ENCODE peak calls at places on chromosome 16, in five cellular contexts. O, H, E, F and S are unnamed samples.

GRCh38 chr16:58020628-58021521 is 4.7 kb upstream of the MMP15 start:
- DNase-seq in O (peak; percentile 59), H (no peak), E (peak; percentile 28), F (no peak), S (no peak)

GRCh38 chr16:14346278-14347142 is 275.4 kb downstream of the MRTFB start:
- DNase-seq in O (no peak), H (no peak), E (no peak), F (no peak), S (no peak)

GRCh38 chr16:31360296-31360695 is 5.3 kb downstream of the ITGAX start:
- DNase-seq in O (no peak), H (no peak), E (no peak), F (no peak), S (no peak)

GRCh38 chr16:72013389-72013788 is 4.8 kb downstream of the DHODH start:
- DNase-seq in O (peak; percentile 26), H (no peak), E (no peak), F (peak; percentile 39), S (peak; percentile 12)

GRCh38 chr16:19872935-19873334 is 11.7 kb downstream of the GPRC5B start:
- DNase-seq in O (no peak), H (no peak), E (no peak), F (no peak), S (no peak)

GRCh38 chr16:77290451-77291110 is 91.4 kb downstream of the SYCE1L start:
- DNase-seq in O (no peak), H (no peak), E (peak; percentile 81), F (no peak), S (no peak)

GRCh38 chr16:4529085-4530060 is 9.2 kb downstream of the CDIP1 start:
- DNase-seq in O (no peak), H (no peak), E (no peak), F (no peak), S (peak; percentile 29)

GRCh38 chr16:70476272-70477020 is 22.1 kb downstream of the FCSK start:
- DNase-seq in O (no peak), H (no peak), E (no peak), F (no peak), S (peak; percentile 35)

GRCh38 chr16:30054959-30055553 is 10.5 kb upstream of the ALDOA start:
- DNase-seq in O (no peak), H (peak; percentile 41), E (no peak), F (no peak), S (no peak)

GRCh38 chr16:78198299-78198698 is 98.8 kb downstream of the WWOX start:
- DNase-seq in O (no peak), H (no peak), E (no peak), F (no peak), S (no peak)

GRCh38 chr16:78815713-78816112 is 716.3 kb downstream of the WWOX start:
- DNase-seq in O (no peak), H (no peak), E (no peak), F (no peak), S (no peak)

GRCh38 chr16:11138769-11139623 is 117.0 kb downstream of the SOCS1 start:
- DNase-seq in O (no peak), H (no peak), E (no peak), F (no peak), S (peak; percentile 76)

GRCh38 chr16:30829130-30830071 is 42.4 kb upstream of the ZNF629 start:
- DNase-seq in O (no peak), H (peak; percentile 77), E (no peak), F (no peak), S (no peak)

GRCh38 chr16:55041540-55042234 is 111.0 kb downstream of the IRX5 start:
- DNase-seq in O (no peak), H (no peak), E (no peak), F (no peak), S (no peak)

GRCh38 chr16:79839851-79840321 is 239.3 kb upstream of the MAF start:
- DNase-seq in O (peak; percentile 38), H (peak; percentile 64), E (no peak), F (no peak), S (no peak)

GRCh38 chr16:2244301-2244700 is 7.1 kb downstream of the ECI1 start:
- DNase-seq in O (no peak), H (no peak), E (no peak), F (no peak), S (no peak)

GRCh38 chr16:72986011-72986410 is 61.9 kb downstream of the ZFHX3 start:
- DNase-seq in O (peak; percentile 82), H (no peak), E (no peak), F (no peak), S (peak; percentile 57)

GRCh38 chr16:49528035-49528434 is 154.4 kb downstream of the C16orf78 start:
- DNase-seq in O (no peak), H (no peak), E (no peak), F (no peak), S (peak; percentile 2)

GRCh38 chr16:12449795-12450194 is 353.9 kb downstream of the CPPED1 start:
- DNase-seq in O (no peak), H (no peak), E (no peak), F (no peak), S (no peak)

GRCh38 chr16:88442811-88443576 is 10.1 kb upstream of the ZFPM1 start:
- DNase-seq in O (peak; percentile 73), H (peak; percentile 70), E (peak; percentile 72), F (peak; percentile 49), S (no peak)

GRCh38 chr16:31223044-31223443 is 6.1 kb upstream of the PYDC1 start:
- DNase-seq in O (no peak), H (no peak), E (no peak), F (no peak), S (no peak)

GRCh38 chr16:16009396-16009795 is 60.0 kb downstream of the ABCC1 start:
- DNase-seq in O (peak; percentile 69), H (no peak), E (no peak), F (no peak), S (no peak)

GRCh38 chr16:69620564-69620963 is 54.8 kb downstream of the NFAT5 start:
- DNase-seq in O (no peak), H (no peak), E (no peak), F (no peak), S (no peak)

GRCh38 chr16:1729026-1729425 is 23.0 kb downstream of the MAPK8IP3 start:
- DNase-seq in O (no peak), H (no peak), E (no peak), F (no peak), S (no peak)

GRCh38 chr16:71867934-71868333 is 16.0 kb downstream of the ZNF821 start:
- DNase-seq in O (no peak), H (no peak), E (no peak), F (peak; percentile 29), S (no peak)

GRCh38 chr16:2210386-2211365 is at the start of gene BRICD5:
- DNase-seq in O (no peak), H (no peak), E (no peak), F (no peak), S (no peak)

GRCh38 chr16:69941251-69942098 is 9.7 kb upstream of the CLEC18A start:
- DNase-seq in O (no peak), H (no peak), E (no peak), F (no peak), S (no peak)

GRCh38 chr16:83513006-83513755 is 294.6 kb upstream of the HSBP1 start:
- DNase-seq in O (no peak), H (no peak), E (no peak), F (no peak), S (peak; percentile 80)

GRCh38 chr16:8686031-8686621 is 11.7 kb downstream of the ABAT start:
- DNase-seq in O (peak; percentile 36), H (no peak), E (no peak), F (no peak), S (no peak)

GRCh38 chr16:66091462-66091861 is 275.0 kb upstream of the CDH5 start:
- DNase-seq in O (no peak), H (no peak), E (no peak), F (no peak), S (no peak)